ENCODE peak calls at places on chromosomes 11 and 22, in four cellular contexts. I is GF-D8; W is NCI-H1092; U is stimulated activated CD4-positive, alpha-beta T cell treated with anti-CD3 and anti-CD28 coated beads, TNF-alpha, amount 100 ng/mL, for 24 hours. C is an unnamed sample.

GRCh38 chr11:1744137-1744878 is 6.1 kb downstream of the IFITM10 start:
- DNase-seq in I (no peak), W (no peak), U (no peak), C (no peak)

GRCh38 chr22:31337178-31337577 is 9.0 kb downstream of the PATZ1 start:
- DNase-seq in I (no peak), W (no peak), U (no peak), C (no peak)

GRCh38 chr11:63829823-63830489 is 9.0 kb upstream of the MARK2 start:
- DNase-seq in I (no peak), W (no peak), U (no peak), C (no peak)

GRCh38 chr22:20244744-20245576 is 23.2 kb downstream of the RTN4R start:
- DNase-seq in I (no peak), W (no peak), U (no peak), C (no peak)

GRCh38 chr11:47991266-47991830 is 11.0 kb downstream of the PTPRJ start:
- DNase-seq in I (no peak), W (peak; percentile 59), U (no peak), C (no peak)

GRCh38 chr11:11980841-11981308 is 27.6 kb downstream of the DKK3 start:
- DNase-seq in I (no peak), W (no peak), U (no peak), C (no peak)

GRCh38 chr11:73072935-73073481 is 69.1 kb downstream of the FCHSD2 start:
- DNase-seq in I (no peak), W (no peak), U (no peak), C (no peak)

GRCh38 chr22:40411506-40411861 is 41.1 kb downstream of the SGSM3 start:
- DNase-seq in I (no peak), W (no peak), U (no peak), C (no peak)

GRCh38 chr11:60923800-60924109 is 505 bp upstream of the TMEM132A start:
- DNase-seq in I (no peak), W (no peak), U (no peak), C (no peak)

GRCh38 chr22:35266277-35266676 is 9.0 kb downstream of the HMGXB4 start:
- DNase-seq in I (no peak), W (no peak), U (no peak), C (no peak)

GRCh38 chr11:61488651-61489291 is 19.8 kb upstream of the LRRC10B start:
- DNase-seq in I (no peak), W (no peak), U (no peak), C (no peak)

GRCh38 chr11:67302571-67303131 is 679 bp upstream of the SSH3 start:
- DNase-seq in I (peak; percentile 73), W (no peak), U (no peak), C (no peak)

GRCh38 chr11:125593113-125593761 is 585 bp downstream of the STT3A start:
- DNase-seq in I (no peak), W (peak; percentile 55), U (no peak), C (peak; percentile 69)

GRCh38 chr11:515131-515530 is 8.1 kb upstream of the RNH1 start:
- DNase-seq in I (no peak), W (no peak), U (no peak), C (no peak)

GRCh38 chr22:33476716-33477115 is 418.5 kb upstream of the SYN3 start:
- DNase-seq in I (no peak), W (no peak), U (no peak), C (peak; percentile 41)

GRCh38 chr11:10365045-10365444 is 60.2 kb downstream of the ADM start:
- DNase-seq in I (no peak), W (no peak), U (no peak), C (no peak)

GRCh38 chr11:1876361-1877063 is 15.2 kb downstream of the PRR33 start:
- DNase-seq in I (no peak), W (no peak), U (no peak), C (peak; percentile 24)

GRCh38 chr11:776459-777287 is 614 bp downstream of the GATD1 start:
- DNase-seq in I (no peak), W (no peak), U (no peak), C (peak; percentile 38)

GRCh38 chr11:86623041-86623621 is 49.3 kb downstream of the ME3 start:
- DNase-seq in I (no peak), W (no peak), U (no peak), C (no peak)

GRCh38 chr11:130123414-130124040 is 36.1 kb upstream of the ST14 start:
- DNase-seq in I (no peak), W (no peak), U (no peak), C (no peak)

GRCh38 chr11:112174789-112175595 is at the start of gene BCO2:
- DNase-seq in I (peak; percentile 77), W (peak; percentile 24), U (peak; percentile 5), C (peak; percentile 49)

GRCh38 chr22:40183029-40183581 is 5.4 kb downstream of the TNRC6B start:
- DNase-seq in I (peak; percentile 42), W (no peak), U (no peak), C (no peak)

GRCh38 chr22:46738961-46739870 is 1.2 kb upstream of the CERK start:
- DNase-seq in I (peak; percentile 22), W (no peak), U (peak; percentile 41), C (peak; percentile 89)

GRCh38 chr22:17586831-17587440 is 23.6 kb downstream of the SLC25A18 start:
- DNase-seq in I (no peak), W (no peak), U (no peak), C (no peak)

GRCh38 chr11:69919659-69920499 is 100.7 kb upstream of the FGF3 start:
- DNase-seq in I (no peak), W (no peak), U (no peak), C (no peak)

GRCh38 chr11:105022998-105023397 is at the start of gene CASP5:
- DNase-seq in I (peak; percentile 45), W (no peak), U (no peak), C (no peak)

GRCh38 chr11:120196857-120197253 is 14.0 kb upstream of the OAF start:
- DNase-seq in I (no peak), W (no peak), U (no peak), C (no peak)

C was measured in RKO.